ENCODE peak calls at places on chromosomes 6 and 20, in seven cellular contexts. One of them, this sample, is unnamed.
A peak's percentile ranks its signal among the peaks of the same experiment; 100 is the strongest.

GRCh38 chr6:140193269-140193668 is 818.8 kb upstream of the CITED2 start:
- DNase-seq in astrocyte: no peak
- DNase-seq in heart left ventricle: no peak
- DNase-seq in Peyer's patch: no peak
- DNase-seq in heart right ventricle: no peak
- DNase-seq in left ventricle myocardium inferior: no peak
- DNase-seq in iPS DF 6.9: no peak
- DNase-seq in this sample: no peak

GRCh38 chr6:37096025-37096424 is 73.9 kb upstream of the PIM1 start:
- DNase-seq in astrocyte: no peak
- DNase-seq in heart left ventricle: no peak
- DNase-seq in Peyer's patch: no peak
- DNase-seq in heart right ventricle: no peak
- DNase-seq in left ventricle myocardium inferior: no peak
- DNase-seq in iPS DF 6.9: no peak
- DNase-seq in this sample: no peak

GRCh38 chr6:52697903-52698302 is 27.0 kb downstream of the TMEM14A start:
- DNase-seq in astrocyte: no peak
- DNase-seq in heart left ventricle: no peak
- DNase-seq in Peyer's patch: no peak
- DNase-seq in heart right ventricle: no peak
- DNase-seq in left ventricle myocardium inferior: no peak
- DNase-seq in iPS DF 6.9: no peak
- DNase-seq in this sample: no peak

GRCh38 chr6:111888928-111889696 is 15.9 kb upstream of the FYN start:
- DNase-seq in astrocyte: no peak
- DNase-seq in heart left ventricle: no peak
- DNase-seq in Peyer's patch: no peak
- DNase-seq in heart right ventricle: peak; percentile 53
- DNase-seq in left ventricle myocardium inferior: peak; percentile 34
- DNase-seq in iPS DF 6.9: no peak
- DNase-seq in this sample: no peak

GRCh38 chr6:28940859-28941680 is 17.3 kb upstream of the TRIM27 start:
- DNase-seq in astrocyte: peak; percentile 71
- DNase-seq in heart left ventricle: no peak
- DNase-seq in Peyer's patch: peak; percentile 86
- DNase-seq in heart right ventricle: peak; percentile 87
- DNase-seq in left ventricle myocardium inferior: peak; percentile 50
- DNase-seq in iPS DF 6.9: peak; percentile 55
- DNase-seq in this sample: peak; percentile 81

GRCh38 chr20:62134735-62135231 is 8.4 kb downstream of the PSMA7 start:
- DNase-seq in astrocyte: no peak
- DNase-seq in heart left ventricle: no peak
- DNase-seq in Peyer's patch: no peak
- DNase-seq in heart right ventricle: no peak
- DNase-seq in left ventricle myocardium inferior: no peak
- DNase-seq in iPS DF 6.9: no peak
- DNase-seq in this sample: no peak

GRCh38 chr6:106162926-106163325 is 76.8 kb downstream of the PRDM1 start:
- DNase-seq in astrocyte: peak; percentile 56
- DNase-seq in heart left ventricle: no peak
- DNase-seq in Peyer's patch: no peak
- DNase-seq in heart right ventricle: no peak
- DNase-seq in left ventricle myocardium inferior: no peak
- DNase-seq in iPS DF 6.9: no peak
- DNase-seq in this sample: no peak

GRCh38 chr20:3800256-3800877 is 4.3 kb downstream of the CDC25B start:
- DNase-seq in astrocyte: no peak
- DNase-seq in heart left ventricle: no peak
- DNase-seq in Peyer's patch: no peak
- DNase-seq in heart right ventricle: no peak
- DNase-seq in left ventricle myocardium inferior: no peak
- DNase-seq in iPS DF 6.9: no peak
- DNase-seq in this sample: no peak

GRCh38 chr20:51696304-51697118 is 71.7 kb downstream of the ATP9A start:
- DNase-seq in astrocyte: peak; percentile 32
- DNase-seq in heart left ventricle: no peak
- DNase-seq in Peyer's patch: no peak
- DNase-seq in heart right ventricle: no peak
- DNase-seq in left ventricle myocardium inferior: no peak
- DNase-seq in iPS DF 6.9: no peak
- DNase-seq in this sample: no peak

GRCh38 chr20:11544029-11544678 is 373.5 kb upstream of the BTBD3 start:
- DNase-seq in astrocyte: peak; percentile 40
- DNase-seq in heart left ventricle: no peak
- DNase-seq in Peyer's patch: no peak
- DNase-seq in heart right ventricle: peak; percentile 62
- DNase-seq in left ventricle myocardium inferior: no peak
- DNase-seq in iPS DF 6.9: peak; percentile 52
- DNase-seq in this sample: peak; percentile 69

DNA sequence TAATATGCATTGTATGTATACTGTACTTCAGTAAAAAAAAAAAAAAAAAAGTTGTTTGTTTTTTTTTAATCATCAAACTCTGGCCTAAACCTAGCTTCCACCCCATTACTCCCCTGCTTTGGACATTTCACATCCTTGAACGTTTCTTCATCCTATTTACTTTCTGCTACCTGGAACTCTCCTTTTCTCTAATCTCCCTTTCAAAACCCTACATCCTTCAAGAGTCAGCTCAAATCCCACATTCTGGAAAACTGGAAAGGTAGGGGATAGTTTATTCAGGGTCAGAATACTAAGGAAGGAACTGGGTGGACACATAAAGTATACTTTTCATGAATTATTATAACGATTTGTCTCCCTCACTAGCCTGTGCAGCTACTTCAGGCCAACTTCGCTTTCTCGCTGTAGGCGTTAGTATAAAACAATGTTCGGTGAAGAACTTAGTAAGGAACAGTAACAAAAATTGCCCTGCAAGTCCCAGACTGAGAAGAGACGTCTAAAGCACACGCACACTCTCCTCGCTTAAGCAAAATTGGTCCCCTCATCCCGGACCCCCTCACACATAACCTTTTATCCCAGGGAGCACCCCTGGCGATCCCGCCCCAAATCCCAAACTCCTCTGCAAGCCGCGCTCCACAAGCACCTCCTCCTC is 775 bp downstream of the PIGU start:
- DNase-seq in astrocyte: no peak
- DNase-seq in heart left ventricle: no peak
- DNase-seq in Peyer's patch: no peak
- DNase-seq in heart right ventricle: no peak
- DNase-seq in left ventricle myocardium inferior: no peak
- DNase-seq in iPS DF 6.9: no peak
- DNase-seq in this sample: no peak
- H3K27ac ChIP-seq in astrocyte: no peak overlapping the region
- H3K27ac ChIP-seq in heart left ventricle: peak overlapping the region; percentile 63
- H3K27ac ChIP-seq in Peyer's patch: peak overlapping the region; percentile 82
- H3K27ac ChIP-seq in heart right ventricle: peak overlapping the region; percentile 89
- H3K27ac ChIP-seq in left ventricle myocardium inferior: peak overlapping the region; percentile 82
- H3K27ac ChIP-seq in iPS DF 6.9: no peak overlapping the region
- H3K27ac ChIP-seq in this sample: no peak overlapping the region

GRCh38 chr20:59435496-59435895 is 135.1 kb downstream of the EDN3 start:
- DNase-seq in astrocyte: no peak
- DNase-seq in heart left ventricle: no peak
- DNase-seq in Peyer's patch: no peak
- DNase-seq in heart right ventricle: no peak
- DNase-seq in left ventricle myocardium inferior: no peak
- DNase-seq in iPS DF 6.9: no peak
- DNase-seq in this sample: no peak
- H3K4me1 ChIP-seq in astrocyte: no peaks in the 10 kb centered on the region
- H3K4me1 ChIP-seq in heart left ventricle: no peaks in the 10 kb centered on the region
- H3K4me1 ChIP-seq in Peyer's patch: no peaks in the 10 kb centered on the region
- H3K4me1 ChIP-seq in heart right ventricle: no peaks in the 10 kb centered on the region
- H3K4me1 ChIP-seq in left ventricle myocardium inferior: no peaks in the 10 kb centered on the region
- H3K4me1 ChIP-seq in iPS DF 6.9: no peaks in the 10 kb centered on the region
- H3K4me1 ChIP-seq in this sample: no peaks in the 10 kb centered on the region

DNA sequence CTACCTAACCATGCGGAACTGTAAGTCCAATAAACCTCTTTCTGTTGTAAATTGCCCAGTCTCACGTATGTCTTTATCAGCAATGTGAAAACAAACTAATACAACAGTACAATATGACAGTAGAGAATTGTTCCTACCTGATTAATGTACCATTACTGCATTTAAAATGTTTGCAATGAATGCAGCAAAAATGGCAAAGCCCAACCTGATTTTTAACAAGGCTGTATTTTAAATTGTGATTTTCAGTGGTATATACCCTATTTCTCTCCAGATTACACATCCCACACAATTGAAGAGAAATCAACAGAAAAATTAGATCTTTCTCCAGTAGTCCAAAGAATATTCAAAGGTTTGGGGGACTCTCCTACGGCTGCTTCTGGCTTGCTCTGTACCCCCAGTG is 3.3 kb upstream of the PCSK2 start:
- DNase-seq in astrocyte: no peak
- DNase-seq in heart left ventricle: no peak
- DNase-seq in Peyer's patch: no peak
- DNase-seq in heart right ventricle: no peak
- DNase-seq in left ventricle myocardium inferior: no peak
- DNase-seq in iPS DF 6.9: no peak
- DNase-seq in this sample: no peak
- H3K27me3 ChIP-seq in astrocyte: peaks cover 22% of the 10 kb centered on the region
- H3K27me3 ChIP-seq in heart left ventricle: peaks cover 33% of the 10 kb centered on the region
- H3K27me3 ChIP-seq in Peyer's patch: no peaks in the 10 kb centered on the region
- H3K27me3 ChIP-seq in heart right ventricle: peaks cover 51% of the 10 kb centered on the region
- H3K27me3 ChIP-seq in left ventricle myocardium inferior: peaks cover 54% of the 10 kb centered on the region
- H3K27me3 ChIP-seq in iPS DF 6.9: peaks cover 16% of the 10 kb centered on the region
- H3K27me3 ChIP-seq in this sample: peaks cover 3% of the 10 kb centered on the region

DNA sequence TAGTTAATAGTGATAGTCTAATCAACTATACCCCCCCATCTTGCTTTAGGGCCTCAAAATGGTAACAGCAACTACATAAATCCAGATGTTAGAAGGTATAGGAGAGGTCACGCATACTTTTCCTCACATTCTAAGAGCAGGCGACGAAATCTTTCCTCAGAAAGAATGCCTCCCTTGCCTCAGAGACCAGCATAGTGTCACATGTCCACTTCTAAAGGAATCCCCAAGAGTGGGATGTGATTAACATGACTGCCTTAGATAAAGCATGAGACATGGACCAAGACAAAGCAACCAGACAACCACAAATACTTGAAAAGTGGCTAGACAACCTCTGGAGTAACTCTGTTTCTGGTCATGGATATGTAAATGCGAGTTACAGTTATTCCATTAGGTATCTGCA is 710.7 kb downstream of the EYS start:
- DNase-seq in astrocyte: peak; percentile 0
- DNase-seq in heart left ventricle: no peak
- DNase-seq in Peyer's patch: no peak
- DNase-seq in heart right ventricle: no peak
- DNase-seq in left ventricle myocardium inferior: no peak
- DNase-seq in iPS DF 6.9: no peak
- DNase-seq in this sample: no peak
- H3K27ac ChIP-seq in astrocyte: no peak overlapping the region
- H3K27ac ChIP-seq in heart left ventricle: no peak overlapping the region
- H3K27ac ChIP-seq in Peyer's patch: no peak overlapping the region
- H3K27ac ChIP-seq in heart right ventricle: no peak overlapping the region
- H3K27ac ChIP-seq in left ventricle myocardium inferior: no peak overlapping the region
- H3K27ac ChIP-seq in iPS DF 6.9: no peak overlapping the region
- H3K27ac ChIP-seq in this sample: no peak overlapping the region

GRCh38 chr20:54848262-54848661 is 372.9 kb downstream of the DOK5 start:
- DNase-seq in astrocyte: no peak
- DNase-seq in heart left ventricle: no peak
- DNase-seq in Peyer's patch: no peak
- DNase-seq in heart right ventricle: no peak
- DNase-seq in left ventricle myocardium inferior: no peak
- DNase-seq in iPS DF 6.9: no peak
- DNase-seq in this sample: no peak
- H3K4me1 ChIP-seq in astrocyte: no peaks in the 10 kb centered on the region
- H3K4me1 ChIP-seq in heart left ventricle: no peaks in the 10 kb centered on the region
- H3K4me1 ChIP-seq in Peyer's patch: no peaks in the 10 kb centered on the region
- H3K4me1 ChIP-seq in heart right ventricle: no peaks in the 10 kb centered on the region
- H3K4me1 ChIP-seq in left ventricle myocardium inferior: no peaks in the 10 kb centered on the region
- H3K4me1 ChIP-seq in iPS DF 6.9: no peaks in the 10 kb centered on the region
- H3K4me1 ChIP-seq in this sample: no peaks in the 10 kb centered on the region

GRCh38 chr6:44508646-44509045 is 121.1 kb downstream of the CDC5L start:
- DNase-seq in astrocyte: peak; percentile 98
- DNase-seq in heart left ventricle: no peak
- DNase-seq in Peyer's patch: no peak
- DNase-seq in heart right ventricle: no peak
- DNase-seq in left ventricle myocardium inferior: no peak
- DNase-seq in iPS DF 6.9: no peak
- DNase-seq in this sample: no peak

GRCh38 chr6:44503471-44503870 is 116.0 kb downstream of the CDC5L start:
- DNase-seq in astrocyte: no peak
- DNase-seq in heart left ventricle: no peak
- DNase-seq in Peyer's patch: no peak
- DNase-seq in heart right ventricle: no peak
- DNase-seq in left ventricle myocardium inferior: no peak
- DNase-seq in iPS DF 6.9: no peak
- DNase-seq in this sample: no peak

GRCh38 chr6:44507014-44507413 is 119.5 kb downstream of the CDC5L start:
- DNase-seq in astrocyte: no peak
- DNase-seq in heart left ventricle: no peak
- DNase-seq in Peyer's patch: no peak
- DNase-seq in heart right ventricle: no peak
- DNase-seq in left ventricle myocardium inferior: no peak
- DNase-seq in iPS DF 6.9: no peak
- DNase-seq in this sample: no peak

GRCh38 chr6:44504321-44504761 is 116.8 kb downstream of the CDC5L start:
- DNase-seq in astrocyte: peak; percentile 97
- DNase-seq in heart left ventricle: no peak
- DNase-seq in Peyer's patch: no peak
- DNase-seq in heart right ventricle: no peak
- DNase-seq in left ventricle myocardium inferior: no peak
- DNase-seq in iPS DF 6.9: no peak
- DNase-seq in this sample: no peak

GRCh38 chr6:44505751-44506150 is 118.2 kb downstream of the CDC5L start:
- DNase-seq in astrocyte: no peak
- DNase-seq in heart left ventricle: no peak
- DNase-seq in Peyer's patch: no peak
- DNase-seq in heart right ventricle: no peak
- DNase-seq in left ventricle myocardium inferior: no peak
- DNase-seq in iPS DF 6.9: no peak
- DNase-seq in this sample: no peak
- H3K27me3 ChIP-seq in astrocyte: peaks cover 52% of the 10 kb centered on the region
- H3K27me3 ChIP-seq in heart left ventricle: no peaks in the 10 kb centered on the region
- H3K27me3 ChIP-seq in Peyer's patch: no peaks in the 10 kb centered on the region
- H3K27me3 ChIP-seq in heart right ventricle: no peaks in the 10 kb centered on the region
- H3K27me3 ChIP-seq in left ventricle myocardium inferior: no peaks in the 10 kb centered on the region
- H3K27me3 ChIP-seq in iPS DF 6.9: no peaks in the 10 kb centered on the region
- H3K27me3 ChIP-seq in this sample: no peaks in the 10 kb centered on the region

This sample was measured in small intestine.